ENCODE peak calls at places on chromosomes 2 and 18, in four cellular contexts. One of them, this sample, is unnamed.

GRCh38 chr2:216532562-216532961 is 33.9 kb downstream of the RPL37A start:
- DNase-seq in epithelial cell of esophagus: no peak
- DNase-seq in cardiac septum: no peak
- DNase-seq in left ventricle myocardium inferior: no peak
- DNase-seq in this sample: no peak

GRCh38 chr2:240138275-240138984 is 2.0 kb downstream of the OTOS start:
- DNase-seq in epithelial cell of esophagus: peak
- DNase-seq in cardiac septum: peak
- DNase-seq in left ventricle myocardium inferior: no peak
- DNase-seq in this sample: no peak

GRCh38 chr18:46946656-46947282 is 29.4 kb downstream of the KATNAL2 start:
- DNase-seq in epithelial cell of esophagus: peak
- DNase-seq in cardiac septum: no peak
- DNase-seq in left ventricle myocardium inferior: peak
- DNase-seq in this sample: peak

GRCh38 chr2:28633739-28634138 is 117.9 kb upstream of the PPP1CB start:
- DNase-seq in epithelial cell of esophagus: peak
- DNase-seq in cardiac septum: peak
- DNase-seq in left ventricle myocardium inferior: no peak
- DNase-seq in this sample: no peak

GRCh38 chr2:120737802-120738516 is 2.3 kb downstream of the GLI2 start:
- DNase-seq in epithelial cell of esophagus: peak
- DNase-seq in cardiac septum: no peak
- DNase-seq in left ventricle myocardium inferior: no peak
- DNase-seq in this sample: no peak

GRCh38 chr2:95326433-95327140 is 29.4 kb downstream of the KCNIP3 start:
- DNase-seq in epithelial cell of esophagus: no peak
- DNase-seq in cardiac septum: no peak
- DNase-seq in left ventricle myocardium inferior: no peak
- DNase-seq in this sample: no peak

GRCh38 chr2:230134496-230135073 is 65.9 kb upstream of the SLC16A14 start:
- DNase-seq in epithelial cell of esophagus: peak
- DNase-seq in cardiac septum: no peak
- DNase-seq in left ventricle myocardium inferior: no peak
- DNase-seq in this sample: peak

GRCh38 chr18:79567481-79568147 is 112.0 kb upstream of the CTDP1 start:
- DNase-seq in epithelial cell of esophagus: peak
- DNase-seq in cardiac septum: no peak
- DNase-seq in left ventricle myocardium inferior: peak
- DNase-seq in this sample: no peak

GRCh38 chr2:8872821-8873432 is 35.5 kb upstream of the KIDINS220 start:
- DNase-seq in epithelial cell of esophagus: peak
- DNase-seq in cardiac septum: no peak
- DNase-seq in left ventricle myocardium inferior: no peak
- DNase-seq in this sample: no peak

GRCh38 chr2:15957881-15958713 is 17.7 kb downstream of the MYCN start:
- DNase-seq in epithelial cell of esophagus: no peak
- DNase-seq in cardiac septum: peak
- DNase-seq in left ventricle myocardium inferior: no peak
- DNase-seq in this sample: no peak

GRCh38 chr18:31399336-31400032 is 22.9 kb downstream of the DSG4 start:
- DNase-seq in epithelial cell of esophagus: peak
- DNase-seq in cardiac septum: no peak
- DNase-seq in left ventricle myocardium inferior: no peak
- DNase-seq in this sample: no peak

GRCh38 chr2:24920813-24921441 is 890 bp upstream of the ADCY3 start:
- DNase-seq in epithelial cell of esophagus: peak
- DNase-seq in cardiac septum: no peak
- DNase-seq in left ventricle myocardium inferior: no peak
- DNase-seq in this sample: no peak

GRCh38 chr2:159227467-159227866 is 59.0 kb downstream of the WDSUB1 start:
- DNase-seq in epithelial cell of esophagus: no peak
- DNase-seq in cardiac septum: no peak
- DNase-seq in left ventricle myocardium inferior: no peak
- DNase-seq in this sample: no peak

GRCh38 chr2:1815053-1815452 is 70.7 kb upstream of the PXDN start:
- DNase-seq in epithelial cell of esophagus: no peak
- DNase-seq in cardiac septum: no peak
- DNase-seq in left ventricle myocardium inferior: no peak
- DNase-seq in this sample: no peak

GRCh38 chr18:1039421-1039820 is 134.8 kb downstream of the ADCYAP1 start:
- DNase-seq in epithelial cell of esophagus: no peak
- DNase-seq in cardiac septum: no peak
- DNase-seq in left ventricle myocardium inferior: no peak
- DNase-seq in this sample: no peak

GRCh38 chr2:23414876-23415275 is 29.9 kb downstream of the KLHL29 start:
- DNase-seq in epithelial cell of esophagus: no peak
- DNase-seq in cardiac septum: peak
- DNase-seq in left ventricle myocardium inferior: no peak
- DNase-seq in this sample: no peak

GRCh38 chr2:173229086-173229485 is 125.6 kb upstream of the CDCA7 start:
- DNase-seq in epithelial cell of esophagus: no peak
- DNase-seq in cardiac septum: no peak
- DNase-seq in left ventricle myocardium inferior: no peak
- DNase-seq in this sample: no peak

GRCh38 chr18:62438876-62439275 is 83.9 kb upstream of the ZCCHC2 start:
- DNase-seq in epithelial cell of esophagus: no peak
- DNase-seq in cardiac septum: no peak
- DNase-seq in left ventricle myocardium inferior: no peak
- DNase-seq in this sample: no peak

GRCh38 chr2:157894694-157895450 is 18.7 kb upstream of the ACVR1 start:
- DNase-seq in epithelial cell of esophagus: peak
- DNase-seq in cardiac septum: no peak
- DNase-seq in left ventricle myocardium inferior: no peak
- DNase-seq in this sample: no peak

GRCh38 chr2:191983591-191983990 is 136.7 kb upstream of the CAVIN2 start:
- DNase-seq in epithelial cell of esophagus: no peak
- DNase-seq in cardiac septum: no peak
- DNase-seq in left ventricle myocardium inferior: no peak
- DNase-seq in this sample: no peak

GRCh38 chr2:50143822-50144575 is 887.9 kb downstream of the NRXN1 start:
- DNase-seq in epithelial cell of esophagus: peak
- DNase-seq in cardiac septum: no peak
- DNase-seq in left ventricle myocardium inferior: no peak
- DNase-seq in this sample: no peak

GRCh38 chr2:117704818-117705217 is 109.7 kb upstream of the DDX18 start:
- DNase-seq in epithelial cell of esophagus: no peak
- DNase-seq in cardiac septum: no peak
- DNase-seq in left ventricle myocardium inferior: no peak
- DNase-seq in this sample: no peak

GRCh38 chr2:205792908-205793307 is 110.6 kb downstream of the NRP2 start:
- DNase-seq in epithelial cell of esophagus: no peak
- DNase-seq in cardiac septum: no peak
- DNase-seq in left ventricle myocardium inferior: no peak
- DNase-seq in this sample: no peak

GRCh38 chr2:237025090-237025865 is 60.4 kb upstream of the COPS8 start:
- DNase-seq in epithelial cell of esophagus: peak
- DNase-seq in cardiac septum: no peak
- DNase-seq in left ventricle myocardium inferior: no peak
- DNase-seq in this sample: no peak

GRCh38 chr2:144751142-144751905 is 231.4 kb upstream of the ZEB2 start:
- DNase-seq in epithelial cell of esophagus: no peak
- DNase-seq in cardiac septum: no peak
- DNase-seq in left ventricle myocardium inferior: no peak
- DNase-seq in this sample: no peak

GRCh38 chr2:76478636-76479035 is 767.9 kb upstream of the GCFC2 start:
- DNase-seq in epithelial cell of esophagus: no peak
- DNase-seq in cardiac septum: no peak
- DNase-seq in left ventricle myocardium inferior: no peak
- DNase-seq in this sample: no peak

GRCh38 chr18:36578871-36579270 is 249.9 kb downstream of the TPGS2 start:
- DNase-seq in epithelial cell of esophagus: no peak
- DNase-seq in cardiac septum: no peak
- DNase-seq in left ventricle myocardium inferior: no peak
- DNase-seq in this sample: no peak

GRCh38 chr2:173979721-173980351 is 14.7 kb upstream of the SP3 start:
- DNase-seq in epithelial cell of esophagus: no peak
- DNase-seq in cardiac septum: no peak
- DNase-seq in left ventricle myocardium inferior: no peak
- DNase-seq in this sample: no peak

GRCh38 chr18:10822457-10822856 is 296.6 kb downstream of the NAPG start:
- DNase-seq in epithelial cell of esophagus: no peak
- DNase-seq in cardiac septum: no peak
- DNase-seq in left ventricle myocardium inferior: no peak
- DNase-seq in this sample: no peak

GRCh38 chr2:91442246-91442905 is 2750.9 kb downstream of the RPIA start:
- DNase-seq in epithelial cell of esophagus: no peak
- DNase-seq in cardiac septum: no peak
- DNase-seq in left ventricle myocardium inferior: peak
- DNase-seq in this sample: peak

GRCh38 chr2:101349893-101350662 is 37.2 kb downstream of the CREG2 start:
- DNase-seq in epithelial cell of esophagus: peak
- DNase-seq in cardiac septum: no peak
- DNase-seq in left ventricle myocardium inferior: no peak
- DNase-seq in this sample: no peak

GRCh38 chr2:37281916-37282315 is 42.7 kb downstream of the PRKD3 start:
- DNase-seq in epithelial cell of esophagus: no peak
- DNase-seq in cardiac septum: no peak
- DNase-seq in left ventricle myocardium inferior: no peak
- DNase-seq in this sample: no peak

GRCh38 chr2:132652501-132652900 is 17.5 kb downstream of the LYPD1 start:
- DNase-seq in epithelial cell of esophagus: no peak
- DNase-seq in cardiac septum: no peak
- DNase-seq in left ventricle myocardium inferior: no peak
- DNase-seq in this sample: no peak

GRCh38 chr2:118047273-118047898 is 33.5 kb upstream of the CCDC93 start:
- DNase-seq in epithelial cell of esophagus: peak
- DNase-seq in cardiac septum: no peak
- DNase-seq in left ventricle myocardium inferior: no peak
- DNase-seq in this sample: no peak

GRCh38 chr2:202158796-202159195 is 79.6 kb downstream of the SUMO1 start:
- DNase-seq in epithelial cell of esophagus: peak
- DNase-seq in cardiac septum: no peak
- DNase-seq in left ventricle myocardium inferior: no peak
- DNase-seq in this sample: no peak

GRCh38 chr2:148000095-148000494 is 20.4 kb downstream of the ORC4 start:
- DNase-seq in epithelial cell of esophagus: no peak
- DNase-seq in cardiac septum: no peak
- DNase-seq in left ventricle myocardium inferior: no peak
- DNase-seq in this sample: no peak

GRCh38 chr2:44324971-44325426 is 36.3 kb downstream of the PREPL start:
- DNase-seq in epithelial cell of esophagus: no peak
- DNase-seq in cardiac septum: no peak
- DNase-seq in left ventricle myocardium inferior: peak
- DNase-seq in this sample: no peak

GRCh38 chr2:168635065-168635577 is 167.3 kb upstream of the NOSTRIN start:
- DNase-seq in epithelial cell of esophagus: no peak
- DNase-seq in cardiac septum: no peak
- DNase-seq in left ventricle myocardium inferior: peak
- DNase-seq in this sample: no peak

This sample was measured in T-helper 2 cell.